ENCODE peak calls at places on chromosome 11, in seven cellular contexts. U is astrocyte of the spinal cord, W is DMS153, D is A549, P is cardiac fibroblast, Z is NCI-H2029, V is NCI-H1105. M is an unnamed sample.

GRCh38 chr11:5891216-5891800 is 1.7 kb upstream of the OR52E5 start:
- DNase-seq in U (peak; percentile 4), W (no peak), D (peak; percentile 2), P (peak; percentile 36), Z (no peak), V (peak; percentile 7), M (no peak)

GRCh38 chr11:17164361-17165246 is 43.2 kb downstream of the PIK3C2A start:
- DNase-seq in U (no peak), W (no peak), D (no peak), P (peak; percentile 21), Z (no peak), V (no peak), M (no peak)

GRCh38 chr11:94128171-94128745 is 383 bp upstream of the PANX1 start:
- DNase-seq in U (no peak), W (no peak), D (no peak), P (no peak), Z (peak; percentile 61), V (peak; percentile 65), M (no peak)

GRCh38 chr11:118142081-118142480 is 10.5 kb downstream of the SCN4B start:
- DNase-seq in U (no peak), W (no peak), D (no peak), P (no peak), Z (no peak), V (no peak), M (no peak)

GRCh38 chr11:6258571-6258998 is 1.1 kb upstream of the CCKBR start:
- DNase-seq in U (no peak), W (no peak), D (no peak), P (peak; percentile 8), Z (peak; percentile 6), V (peak; percentile 19), M (no peak)

GRCh38 chr11:64334764-64335741 is 5.0 kb upstream of the CCDC88B start:
- DNase-seq in U (peak; percentile 82), W (peak; percentile 87), D (peak; percentile 97), P (peak; percentile 75), Z (peak; percentile 62), V (peak; percentile 33), M (peak; percentile 77)

GRCh38 chr11:84136926-84137325 is 850.8 kb upstream of the CCDC90B start:
- DNase-seq in U (peak; percentile 73), W (no peak), D (no peak), P (no peak), Z (no peak), V (no peak), M (no peak)

GRCh38 chr11:18853086-18853720 is 61.6 kb upstream of the PTPN5 start:
- DNase-seq in U (peak; percentile 11), W (peak; percentile 6), D (peak; percentile 10), P (peak; percentile 32), Z (peak; percentile 17), V (peak; percentile 46), M (peak; percentile 6)

GRCh38 chr11:131544591-131544990 is 174.2 kb downstream of the NTM start:
- DNase-seq in U (no peak), W (no peak), D (no peak), P (no peak), Z (no peak), V (no peak), M (peak; percentile 18)

GRCh38 chr11:107682182-107682971 is 29.5 kb downstream of the SLN start:
- DNase-seq in U (no peak), W (no peak), D (no peak), P (no peak), Z (no peak), V (no peak), M (no peak)

GRCh38 chr11:118623291-118623655 is 15.9 kb downstream of the PHLDB1 start:
- DNase-seq in U (peak; percentile 28), W (peak; percentile 89), D (no peak), P (peak; percentile 55), Z (peak; percentile 72), V (peak; percentile 100), M (no peak)

GRCh38 chr11:68412593-68413475 is 47.7 kb upstream of the PPP6R3 start:
- DNase-seq in U (peak; percentile 57), W (no peak), D (no peak), P (peak; percentile 77), Z (no peak), V (no peak), M (no peak)

GRCh38 chr11:130427581-130428211 is 713 bp downstream of the ADAMTS8 start:
- DNase-seq in U (no peak), W (no peak), D (no peak), P (no peak), Z (no peak), V (peak; percentile 55), M (no peak)

GRCh38 chr11:14182833-14183340 is 176.1 kb downstream of the RRAS2 start:
- DNase-seq in U (no peak), W (no peak), D (no peak), P (no peak), Z (no peak), V (no peak), M (no peak)

GRCh38 chr11:42812408-42812807 is 499.4 kb upstream of the API5 start:
- DNase-seq in U (no peak), W (no peak), D (no peak), P (no peak), Z (no peak), V (no peak), M (no peak)

GRCh38 chr11:69718147-69718546 is 14.3 kb upstream of the FGF19 start:
- DNase-seq in U (peak; percentile 9), W (peak; percentile 38), D (peak; percentile 60), P (peak; percentile 20), Z (no peak), V (peak; percentile 75), M (peak; percentile 80)

GRCh38 chr11:48043998-48044512 is 63.7 kb downstream of the PTPRJ start:
- DNase-seq in U (no peak), W (no peak), D (no peak), P (no peak), Z (no peak), V (no peak), M (no peak)

GRCh38 chr11:30440510-30440909 is 117.6 kb downstream of the ARL14EP start:
- DNase-seq in U (no peak), W (no peak), D (no peak), P (no peak), Z (no peak), V (no peak), M (no peak)

GRCh38 chr11:76313271-76313670 is 67.7 kb downstream of the THAP12 start:
- DNase-seq in U (no peak), W (no peak), D (no peak), P (no peak), Z (no peak), V (no peak), M (no peak)

GRCh38 chr11:6455070-6455469 is 14.3 kb upstream of the HPX start:
- DNase-seq in U (no peak), W (no peak), D (no peak), P (no peak), Z (peak; percentile 53), V (peak; percentile 38), M (no peak)

GRCh38 chr11:7612661-7613393 is 60.5 kb downstream of the CYB5R2 start:
- DNase-seq in U (no peak), W (no peak), D (no peak), P (peak; percentile 78), Z (no peak), V (no peak), M (peak; percentile 38)

GRCh38 chr11:111064118-111064517 is 181.4 kb upstream of the POU2AF2 start:
- DNase-seq in U (peak; percentile 90), W (no peak), D (no peak), P (peak; percentile 39), Z (no peak), V (no peak), M (no peak)

GRCh38 chr11:69442807-69443137 is 38.7 kb upstream of the LINC01488 start:
- DNase-seq in U (peak; percentile 62), W (peak; percentile 1), D (no peak), P (no peak), Z (no peak), V (no peak), M (no peak)

GRCh38 chr11:46391578-46392420 is at the start of gene CHRM4:
- DNase-seq in U (no peak), W (peak; percentile 82), D (peak; percentile 80), P (peak; percentile 39), Z (peak; percentile 48), V (peak; percentile 79), M (no peak)

GRCh38 chr11:69983571-69983877 is 94.6 kb upstream of the ANO1 start:
- DNase-seq in U (no peak), W (no peak), D (no peak), P (no peak), Z (no peak), V (no peak), M (no peak)